ENCODE peak calls at places on chromosomes 12 and 14, in five cellular contexts. L is activated CD4-positive, CD25-positive, alpha-beta regulatory T cell treated with anti-CD3 and anti-CD28 coated beads, Interleukin-2, amount 50 U/mL, for 72 hours; Z is CD4-positive, alpha-beta memory T cell; V is AG08396; O is lower leg skin. G is an unnamed sample.

GRCh38 chr14:76829650-76830421 is 3.6 kb downstream of the LRRC74A start:
- DNase-seq in O (no peak), Z (no peak), L (no peak), V (no peak), G (no peak)

GRCh38 chr12:49342914-49343731 is 3.6 kb upstream of the DNAJC22 start:
- DNase-seq in O (peak; percentile 86), Z (no peak), V (peak; percentile 42), L (no peak), G (no peak)

GRCh38 chr14:91065266-91065665 is 4.8 kb upstream of the RPS6KA5 start:
- DNase-seq in V (no peak), Z (no peak), O (no peak), L (no peak), G (no peak)

GRCh38 chr12:17992002-17992656 is 97.9 kb downstream of the RERGL start:
- DNase-seq in L (no peak), O (no peak), Z (no peak), V (no peak), G (no peak)

GRCh38 chr12:131085125-131085815 is 131.6 kb downstream of the ADGRD1 start:
- DNase-seq in O (peak; percentile 80), Z (no peak), V (no peak), L (no peak), G (peak; percentile 12)

GRCh38 chr14:89912667-89913211 is 41.8 kb downstream of the EFCAB11 start:
- DNase-seq in Z (no peak), O (no peak), L (no peak), V (peak; percentile 80), G (no peak)

GRCh38 chr12:45623221-45623620 is 106.3 kb upstream of the ARID2 start:
- DNase-seq in O (no peak), V (no peak), Z (no peak), L (no peak), G (no peak)

GRCh38 chr12:57389033-57389432 is 41.8 kb downstream of the R3HDM2 start:
- DNase-seq in Z (no peak), O (no peak), V (peak; percentile 78), L (no peak), G (no peak)

GRCh38 chr14:80212025-80212402 is 710 bp upstream of the DIO2 start:
- DNase-seq in Z (no peak), V (peak; percentile 14), L (no peak), O (no peak), G (no peak)

G was measured in activated naive CD8-positive, alpha-beta T cell treated with anti-CD3 and anti-CD28 coated beads, Interleukin-2, amount 10 ng/mL, durations not matched to agents 7 days and 5 days.